ENCODE peak calls at places on chromosomes 7 and 10, in nine cellular contexts. One of them, this sample, is unnamed.

GRCh38 chr10:27794157-27794556 is 48.5 kb upstream of the MKX start:
- DNase-seq in A549: peak; percentile 21
- DNase-seq in K562: peak; percentile 12
- DNase-seq in GM23338: peak; percentile 58
- DNase-seq in HL-60: no peak
- DNase-seq in Panc1: no peak
- DNase-seq in SK-N-SH: no peak
- DNase-seq in GM12878: no peak
- DNase-seq in HepG2: no peak
- DNase-seq in this sample: no peak

GRCh38 chr10:25226775-25227682 is 52.2 kb downstream of the GPR158 start:
- DNase-seq in A549: peak; percentile 57
- DNase-seq in K562: peak; percentile 63
- DNase-seq in GM23338: peak; percentile 74
- DNase-seq in HL-60: no peak
- DNase-seq in Panc1: peak; percentile 7
- DNase-seq in SK-N-SH: peak; percentile 27
- DNase-seq in GM12878: peak; percentile 4
- DNase-seq in HepG2: peak; percentile 21
- DNase-seq in this sample: peak; percentile 48

GRCh38 chr7:10429031-10429430 is 544.6 kb upstream of the PHF14 start:
- DNase-seq in A549: no peak
- DNase-seq in K562: no peak
- DNase-seq in GM23338: no peak
- DNase-seq in HL-60: no peak
- DNase-seq in Panc1: no peak
- DNase-seq in SK-N-SH: no peak
- DNase-seq in GM12878: no peak
- DNase-seq in HepG2: no peak
- DNase-seq in this sample: no peak

GRCh38 chr7:22452142-22452763 is 47.7 kb downstream of the STEAP1B start:
- DNase-seq in A549: peak; percentile 31
- DNase-seq in K562: peak; percentile 80
- DNase-seq in GM23338: peak; percentile 95
- DNase-seq in HL-60: no peak
- DNase-seq in Panc1: peak; percentile 17
- DNase-seq in SK-N-SH: peak; percentile 74
- DNase-seq in GM12878: no peak
- DNase-seq in HepG2: peak; percentile 47
- DNase-seq in this sample: peak; percentile 42

GRCh38 chr10:100089241-100089640 is 7.6 kb upstream of the CPN1 start:
- DNase-seq in A549: no peak
- DNase-seq in K562: no peak
- DNase-seq in GM23338: no peak
- DNase-seq in HL-60: no peak
- DNase-seq in Panc1: no peak
- DNase-seq in SK-N-SH: peak; percentile 24
- DNase-seq in GM12878: no peak
- DNase-seq in HepG2: no peak
- DNase-seq in this sample: no peak

GRCh38 chr10:4635394-4635793 is 190.6 kb upstream of the AKR1E2 start:
- DNase-seq in A549: no peak
- DNase-seq in K562: no peak
- DNase-seq in GM23338: no peak
- DNase-seq in HL-60: no peak
- DNase-seq in Panc1: no peak
- DNase-seq in SK-N-SH: no peak
- DNase-seq in GM12878: no peak
- DNase-seq in HepG2: no peak
- DNase-seq in this sample: no peak

GRCh38 chr7:88756806-88757205 is 2.7 kb upstream of the ZNF804B start:
- DNase-seq in A549: no peak
- DNase-seq in K562: no peak
- DNase-seq in GM23338: no peak
- DNase-seq in HL-60: no peak
- DNase-seq in Panc1: no peak
- DNase-seq in SK-N-SH: no peak
- DNase-seq in GM12878: no peak
- DNase-seq in HepG2: no peak
- DNase-seq in this sample: no peak

GRCh38 chr7:115274-115911 is 77.0 kb upstream of the FAM20C start:
- DNase-seq in A549: no peak
- DNase-seq in K562: no peak
- DNase-seq in GM23338: no peak
- DNase-seq in HL-60: peak; percentile 85
- DNase-seq in Panc1: no peak
- DNase-seq in SK-N-SH: no peak
- DNase-seq in GM12878: no peak
- DNase-seq in HepG2: no peak
- DNase-seq in this sample: no peak

GRCh38 chr10:61902448-61903183 is 1.1 kb downstream of the ARID5B start:
- DNase-seq in A549: peak; percentile 55
- DNase-seq in K562: peak; percentile 76
- DNase-seq in GM23338: peak; percentile 64
- DNase-seq in HL-60: no peak
- DNase-seq in Panc1: peak; percentile 74
- DNase-seq in SK-N-SH: peak; percentile 62
- DNase-seq in GM12878: no peak
- DNase-seq in HepG2: peak; percentile 70
- DNase-seq in this sample: peak; percentile 51

GRCh38 chr10:22719406-22720042 is 5.1 kb upstream of the PIP4K2A start:
- DNase-seq in A549: no peak
- DNase-seq in K562: no peak
- DNase-seq in GM23338: no peak
- DNase-seq in HL-60: no peak
- DNase-seq in Panc1: no peak
- DNase-seq in SK-N-SH: no peak
- DNase-seq in GM12878: no peak
- DNase-seq in HepG2: no peak
- DNase-seq in this sample: no peak

GRCh38 chr10:118017850-118018249 is 28.9 kb downstream of the RAB11FIP2 start:
- DNase-seq in A549: no peak
- DNase-seq in K562: no peak
- DNase-seq in GM23338: peak; percentile 78
- DNase-seq in HL-60: no peak
- DNase-seq in Panc1: no peak
- DNase-seq in SK-N-SH: no peak
- DNase-seq in GM12878: no peak
- DNase-seq in HepG2: no peak
- DNase-seq in this sample: no peak

GRCh38 chr10:72816565-72816964 is 77.0 kb upstream of the OIT3 start:
- DNase-seq in A549: no peak
- DNase-seq in K562: no peak
- DNase-seq in GM23338: no peak
- DNase-seq in HL-60: no peak
- DNase-seq in Panc1: no peak
- DNase-seq in SK-N-SH: no peak
- DNase-seq in GM12878: no peak
- DNase-seq in HepG2: peak; percentile 26
- DNase-seq in this sample: no peak

GRCh38 chr7:150346922-150347321 is 5.5 kb upstream of the RARRES2 start:
- DNase-seq in A549: no peak
- DNase-seq in K562: no peak
- DNase-seq in GM23338: no peak
- DNase-seq in HL-60: no peak
- DNase-seq in Panc1: no peak
- DNase-seq in SK-N-SH: no peak
- DNase-seq in GM12878: no peak
- DNase-seq in HepG2: no peak
- DNase-seq in this sample: no peak

GRCh38 chr10:89242840-89243586 is 8.6 kb downstream of the LIPA start:
- DNase-seq in A549: no peak
- DNase-seq in K562: no peak
- DNase-seq in GM23338: peak; percentile 34
- DNase-seq in HL-60: no peak
- DNase-seq in Panc1: no peak
- DNase-seq in SK-N-SH: no peak
- DNase-seq in GM12878: no peak
- DNase-seq in HepG2: no peak
- DNase-seq in this sample: no peak

GRCh38 chr10:89249066-89249465 is 2.5 kb downstream of the LIPA start:
- DNase-seq in A549: no peak
- DNase-seq in K562: no peak
- DNase-seq in GM23338: no peak
- DNase-seq in HL-60: no peak
- DNase-seq in Panc1: no peak
- DNase-seq in SK-N-SH: no peak
- DNase-seq in GM12878: no peak
- DNase-seq in HepG2: no peak
- DNase-seq in this sample: no peak

GRCh38 chr10:89241491-89242339 is 9.9 kb downstream of the LIPA start:
- DNase-seq in A549: no peak
- DNase-seq in K562: no peak
- DNase-seq in GM23338: no peak
- DNase-seq in HL-60: peak; percentile 17
- DNase-seq in Panc1: no peak
- DNase-seq in SK-N-SH: no peak
- DNase-seq in GM12878: no peak
- DNase-seq in HepG2: peak; percentile 3
- DNase-seq in this sample: no peak

GRCh38 chr10:89242340-89242680 is 9.3 kb downstream of the LIPA start:
- DNase-seq in A549: no peak
- DNase-seq in K562: no peak
- DNase-seq in GM23338: no peak
- DNase-seq in HL-60: no peak
- DNase-seq in Panc1: no peak
- DNase-seq in SK-N-SH: no peak
- DNase-seq in GM12878: no peak
- DNase-seq in HepG2: peak; percentile 57
- DNase-seq in this sample: no peak

DNA sequence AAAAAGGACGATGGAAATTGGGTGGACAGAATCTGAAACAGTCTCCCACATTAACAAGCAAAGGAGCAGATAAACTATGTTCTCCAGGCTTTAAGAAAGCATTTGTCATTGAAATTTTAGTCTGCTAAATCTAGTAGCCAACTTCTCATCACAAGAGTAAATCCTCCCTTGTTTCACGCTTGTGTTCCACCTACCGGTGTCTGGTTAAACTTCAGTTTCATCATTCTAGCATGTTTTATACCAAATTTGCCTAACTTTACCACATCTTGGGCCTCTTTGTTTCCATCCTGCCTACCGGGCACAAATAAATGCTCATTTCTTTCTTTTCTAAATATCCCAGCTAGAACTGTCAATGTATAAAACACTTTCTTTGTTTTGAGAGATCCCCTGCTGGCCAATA is 5.8 kb downstream of the LIPA start:
- DNase-seq in A549: no peak
- DNase-seq in K562: no peak
- DNase-seq in GM23338: peak; percentile 21
- DNase-seq in HL-60: no peak
- DNase-seq in Panc1: no peak
- DNase-seq in SK-N-SH: no peak
- DNase-seq in GM12878: no peak
- DNase-seq in HepG2: no peak
- DNase-seq in this sample: no peak
- TF ChIP-seq REST in A549: no peak
- TF ChIP-seq REST in K562: no peak
- TF ChIP-seq REST in GM23338: no peak
- TF ChIP-seq REST in HL-60: no peak
- TF ChIP-seq REST in Panc1: no peak
- TF ChIP-seq REST in SK-N-SH: no peak
- TF ChIP-seq REST in GM12878: no peak
- TF ChIP-seq REST in HepG2: no peak
- TF ChIP-seq REST in this sample: no peak

DNA sequence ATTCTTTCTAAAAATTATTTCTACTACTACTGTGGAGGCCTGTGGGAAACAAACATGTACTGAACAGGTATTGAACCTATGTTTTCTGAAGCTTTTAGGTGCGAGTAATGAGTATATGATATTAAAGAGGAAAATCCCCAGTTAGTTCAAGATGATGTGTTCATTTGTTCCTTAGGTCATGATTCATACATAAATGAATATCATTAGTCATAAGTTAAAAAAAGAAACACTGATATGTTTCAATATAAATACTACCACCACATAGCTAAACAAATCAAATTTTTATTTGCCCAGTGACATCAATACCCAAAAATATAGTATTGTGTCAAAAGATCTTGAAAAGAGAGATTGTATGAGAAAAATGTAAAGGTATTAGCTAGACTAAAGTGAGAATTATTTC is 210.7 kb upstream of the GNAI1 start:
- DNase-seq in A549: no peak
- DNase-seq in K562: no peak
- DNase-seq in GM23338: no peak
- DNase-seq in HL-60: no peak
- DNase-seq in Panc1: no peak
- DNase-seq in SK-N-SH: no peak
- DNase-seq in GM12878: no peak
- DNase-seq in HepG2: no peak
- DNase-seq in this sample: no peak
- TF ChIP-seq REST in A549: no peak
- TF ChIP-seq REST in K562: no peak
- TF ChIP-seq REST in GM23338: no peak
- TF ChIP-seq REST in HL-60: no peak
- TF ChIP-seq REST in Panc1: no peak
- TF ChIP-seq REST in SK-N-SH: no peak
- TF ChIP-seq REST in GM12878: no peak
- TF ChIP-seq REST in HepG2: no peak
- TF ChIP-seq REST in this sample: no peak

DNA sequence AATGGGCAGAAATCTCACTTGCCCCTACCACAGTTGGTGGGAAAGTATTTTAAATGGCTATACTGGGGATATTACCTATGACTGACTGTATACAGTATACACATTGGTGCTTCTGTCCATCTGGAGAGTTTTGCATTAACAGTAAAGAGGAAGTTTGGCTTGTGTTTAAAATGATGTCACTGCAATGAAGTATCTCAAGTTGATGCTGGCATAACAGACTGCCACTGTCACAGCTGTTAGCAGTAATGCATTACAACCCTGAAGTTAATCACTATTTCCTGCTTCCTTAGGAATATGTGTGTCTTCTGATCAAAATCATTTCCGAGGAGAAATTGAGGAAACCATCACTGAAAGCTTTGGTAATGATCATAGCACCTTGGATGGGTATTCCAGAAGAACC is 1.9 kb downstream of the DKK1 start:
- DNase-seq in A549: peak; percentile 20
- DNase-seq in K562: no peak
- DNase-seq in GM23338: no peak
- DNase-seq in HL-60: no peak
- DNase-seq in Panc1: no peak
- DNase-seq in SK-N-SH: no peak
- DNase-seq in GM12878: no peak
- DNase-seq in HepG2: no peak
- DNase-seq in this sample: no peak
- TF ChIP-seq REST in A549: no peak
- TF ChIP-seq REST in K562: no peak
- TF ChIP-seq REST in GM23338: no peak
- TF ChIP-seq REST in HL-60: no peak
- TF ChIP-seq REST in Panc1: no peak
- TF ChIP-seq REST in SK-N-SH: no peak
- TF ChIP-seq REST in GM12878: no peak
- TF ChIP-seq REST in HepG2: no peak
- TF ChIP-seq REST in this sample: no peak

DNA sequence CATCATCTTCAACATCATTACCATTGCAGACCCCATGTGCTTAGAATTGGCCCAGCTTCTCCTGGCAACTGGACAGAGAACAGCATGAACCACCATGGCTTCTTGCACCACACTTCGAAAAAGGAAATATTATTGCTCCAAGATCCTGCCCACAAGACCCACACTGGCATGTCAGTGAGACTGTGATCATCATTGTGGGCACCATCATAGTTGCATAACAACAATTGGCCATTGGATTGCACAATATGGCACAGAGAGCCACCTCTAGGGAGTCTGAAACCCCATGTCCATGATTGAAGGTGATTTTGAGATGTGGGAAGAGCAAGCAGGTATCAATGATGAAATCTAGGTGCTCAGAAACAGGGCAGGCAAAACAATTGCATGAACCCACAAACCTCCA is 918.9 kb downstream of the GRID1 start:
- DNase-seq in A549: no peak
- DNase-seq in K562: no peak
- DNase-seq in GM23338: no peak
- DNase-seq in HL-60: peak; percentile 52
- DNase-seq in Panc1: no peak
- DNase-seq in SK-N-SH: no peak
- DNase-seq in GM12878: no peak
- DNase-seq in HepG2: no peak
- DNase-seq in this sample: no peak
- TF ChIP-seq REST in A549: no peak
- TF ChIP-seq REST in K562: no peak
- TF ChIP-seq REST in GM23338: no peak
- TF ChIP-seq REST in HL-60: no peak
- TF ChIP-seq REST in Panc1: no peak
- TF ChIP-seq REST in SK-N-SH: no peak
- TF ChIP-seq REST in GM12878: no peak
- TF ChIP-seq REST in HepG2: no peak
- TF ChIP-seq REST in this sample: no peak

This sample was measured in HCT116.